ENCODE peak calls at places on chromosome 3, in four cellular contexts. P, W, E and B are unnamed samples.

GRCh38 chr3:4977001-4977888 is 2.0 kb upstream of the BHLHE40 start:
- DNase-seq in E (peak; percentile 90), W (peak; percentile 75), P (peak; percentile 86), B (peak; percentile 79)

GRCh38 chr3:129933471-129933870 is 40.0 kb upstream of the TMCC1 start:
- DNase-seq in E (no peak), W (no peak), P (no peak), B (no peak)

GRCh38 chr3:126130081-126130855 is 46.3 kb upstream of the SLC41A3 start:
- DNase-seq in P (no peak), W (peak; percentile 66), E (peak; percentile 52), B (no peak)

GRCh38 chr3:52092291-52092660 is 35.9 kb upstream of the DUSP7 start:
- DNase-seq in P (no peak), W (no peak), E (no peak), B (no peak)

GRCh38 chr3:154003649-154004048 is 117.5 kb upstream of the ARHGEF26 start:
- DNase-seq in P (no peak), E (no peak), W (no peak), B (no peak)

GRCh38 chr3:9415485-9416138 is 18.2 kb downstream of the SETD5 start:
- DNase-seq in P (no peak), E (no peak), W (no peak), B (no peak)

GRCh38 chr3:181007262-181007661 is 17.7 kb upstream of the DNAJC19 start:
- DNase-seq in W (no peak), P (no peak), E (no peak), B (no peak)

GRCh38 chr3:132038198-132038825 is 3.5 kb upstream of the CPNE4 start:
- DNase-seq in P (peak; percentile 43), W (no peak), E (no peak), B (no peak)

GRCh38 chr3:151926956-151927355 is 53.5 kb downstream of the SUCNR1 start:
- DNase-seq in P (peak; percentile 87), E (no peak), W (no peak), B (peak; percentile 36)

GRCh38 chr3:100024520-100025303 is 89.6 kb downstream of the FILIP1L start:
- DNase-seq in E (no peak), P (peak; percentile 76), W (no peak), B (no peak)

GRCh38 chr3:27094721-27095120 is 274.5 kb downstream of the NEK10 start:
- DNase-seq in P (no peak), W (no peak), E (no peak), B (no peak)

GRCh38 chr3:43043793-43044192 is 62.1 kb downstream of the POMGNT2 start:
- DNase-seq in P (no peak), E (no peak), W (no peak), B (no peak)

GRCh38 chr3:114178770-114179368 is at the start of gene DRD3:
- DNase-seq in E (no peak), P (peak; percentile 65), W (no peak), B (no peak)

GRCh38 chr3:181561605-181562031 is 150.1 kb upstream of the SOX2 start:
- DNase-seq in E (no peak), P (no peak), W (no peak), B (no peak)

GRCh38 chr3:126553284-126553811 is 5.4 kb downstream of the C3orf22 start:
- DNase-seq in W (peak; percentile 17), P (no peak), E (no peak), B (no peak)

GRCh38 chr3:28835751-28836150 is 445.1 kb upstream of the RBMS3 start:
- DNase-seq in E (no peak), P (no peak), W (no peak), B (no peak)

GRCh38 chr3:184750684-184751083 is 38.8 kb upstream of the MAGEF1 start:
- DNase-seq in E (no peak), P (no peak), W (peak; percentile 83), B (no peak)

GRCh38 chr3:127089487-127090145 is 103.3 kb upstream of the PRR23E start:
- DNase-seq in E (no peak), W (no peak), P (peak; percentile 62), B (peak; percentile 56)

GRCh38 chr3:158097141-158097540 is 9.1 kb downstream of the SHOX2 start:
- DNase-seq in P (no peak), W (no peak), E (no peak), B (no peak)
- H3K4me3 ChIP-seq in P (no peak overlapping the region), W (no peak overlapping the region), E (no peak overlapping the region), B (no peak overlapping the region)

DNA sequence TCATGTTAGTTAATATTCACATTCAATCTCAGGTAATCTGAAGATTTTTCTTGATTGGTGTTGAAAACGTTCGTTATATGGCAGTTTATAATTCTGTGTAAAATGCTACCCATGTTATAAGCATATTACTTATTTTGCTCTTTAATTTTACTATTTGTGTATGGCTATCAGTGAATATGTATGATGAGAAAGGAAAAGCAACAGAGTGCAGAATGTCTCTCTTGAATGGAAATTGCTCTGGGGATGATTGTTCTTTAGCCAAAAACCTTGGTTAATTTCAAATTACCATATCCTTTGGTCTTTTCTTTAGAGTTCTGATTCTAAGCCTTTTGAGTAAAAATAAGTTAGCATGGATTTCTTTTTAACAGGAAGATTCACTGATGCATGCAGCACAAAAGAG is 2.5 kb downstream of the SERPINI1 start:
- DNase-seq in E (no peak), W (no peak), P (no peak), B (no peak)
- H3K4me3 ChIP-seq in E (no peak overlapping the region), W (no peak overlapping the region), P (no peak overlapping the region), B (no peak overlapping the region)

GRCh38 chr3:106256249-106256957 is 387.6 kb upstream of the CBLB start:
- DNase-seq in E (no peak), W (no peak), P (no peak), B (no peak)
- H3K4me3 ChIP-seq in E (no peak overlapping the region), W (no peak overlapping the region), P (no peak overlapping the region), B (no peak overlapping the region)

DNA sequence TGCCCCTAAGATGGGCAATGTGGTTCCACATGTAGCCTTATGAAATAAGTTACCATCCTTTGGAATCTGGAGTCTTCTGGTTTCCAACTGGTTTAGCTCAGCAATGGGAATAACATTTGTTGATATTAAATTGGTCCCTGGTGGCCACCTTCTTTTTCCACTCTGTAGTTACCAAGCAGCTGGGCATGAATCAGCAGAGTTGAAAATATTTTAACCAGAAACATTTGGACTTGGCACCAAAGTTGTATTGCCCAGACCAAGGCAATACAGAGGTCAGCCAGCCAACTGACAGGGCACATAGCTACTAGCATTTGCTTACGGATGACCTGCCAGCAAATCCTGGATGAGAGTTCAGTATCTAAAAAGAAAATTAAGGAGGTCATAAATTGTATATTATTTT is 54.3 kb downstream of the PPM1L start:
- DNase-seq in P (peak; percentile 29), W (no peak), E (no peak), B (peak; percentile 12)
- H3K4me3 ChIP-seq in P (no peak overlapping the region), W (no peak overlapping the region), E (no peak overlapping the region), B (no peak overlapping the region)

DNA sequence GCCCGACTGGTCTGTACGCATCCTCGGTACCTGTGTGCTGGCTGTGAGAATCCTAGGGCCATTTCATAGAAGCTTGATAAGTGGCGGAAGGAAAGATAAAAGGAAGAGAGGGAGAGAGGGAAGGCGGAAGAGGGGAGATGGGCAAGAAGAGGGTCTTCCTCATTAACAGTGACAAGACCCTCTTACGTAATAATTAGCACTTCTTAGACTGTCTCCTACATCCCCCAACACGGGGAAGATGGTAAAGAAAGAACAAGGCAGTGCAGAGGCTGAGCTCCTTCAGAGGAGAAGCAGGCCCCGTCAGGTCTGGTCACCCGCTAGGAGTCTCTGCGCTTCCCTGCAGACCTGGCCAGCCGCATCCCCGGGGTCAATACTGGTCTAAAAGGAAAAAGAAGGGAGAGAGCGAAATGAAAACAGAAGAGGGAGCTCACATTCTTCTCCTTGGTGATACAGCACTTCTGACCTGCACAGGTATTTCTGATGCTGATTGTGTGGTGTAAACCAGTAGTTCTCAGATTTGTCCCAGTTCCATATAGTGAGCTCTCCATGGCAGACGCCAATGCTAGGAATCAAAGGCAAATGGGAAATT is 19.0 kb upstream of the FAM240A start:
- DNase-seq in P (no peak), E (no peak), W (no peak), B (no peak)
- H3K4me3 ChIP-seq in P (no peak overlapping the region), E (no peak overlapping the region), W (no peak overlapping the region), B (no peak overlapping the region)